ENCODE peak calls at places on chromosomes 6 and 20, in six cellular contexts. M, P, F, L, W and T are unnamed samples.

GRCh38 chr20:48875914-48876240 is 45.6 kb upstream of the ARFGEF2 start:
- DNase-seq in P (no peak), F (no peak), W (no peak), L (no peak), M (no peak), T (no peak)

GRCh38 chr6:119856136-119856535 is 506.6 kb upstream of the MAN1A1 start:
- DNase-seq in W (no peak), F (peak; percentile 23), M (no peak), L (peak; percentile 19), P (no peak), T (no peak)

GRCh38 chr6:16904957-16905356 is 143.7 kb upstream of the ATXN1 start:
- DNase-seq in F (no peak), M (no peak), P (no peak), L (no peak), W (no peak), T (no peak)

GRCh38 chr20:8389381-8390368 is 257.6 kb downstream of the PLCB1 start:
- DNase-seq in M (peak; percentile 38), F (no peak), L (peak; percentile 49), W (no peak), P (peak; percentile 42), T (no peak)

GRCh38 chr6:166825553-166826145 is 130.7 kb downstream of the RNASET2 start:
- DNase-seq in P (no peak), F (no peak), W (no peak), M (no peak), L (peak; percentile 64), T (no peak)

GRCh38 chr20:58623579-58624473 is 27.3 kb upstream of the STX16 start:
- DNase-seq in M (peak; percentile 59), F (no peak), P (no peak), L (peak; percentile 91), W (no peak), T (no peak)

GRCh38 chr6:106749611-106750010 is 120.2 kb downstream of the QRSL1 start:
- DNase-seq in M (no peak), W (no peak), L (no peak), F (no peak), P (peak; percentile 32), T (no peak)

GRCh38 chr6:111469543-111469942 is 13.5 kb downstream of the REV3L start:
- DNase-seq in F (no peak), L (no peak), W (no peak), M (no peak), P (no peak), T (no peak)

GRCh38 chr20:50381771-50382593 is 128.2 kb upstream of the PTPN1 start:
- DNase-seq in M (no peak), L (no peak), F (peak; percentile 55), P (no peak), W (no peak), T (no peak)

GRCh38 chr6:143166247-143166695 is 105.6 kb downstream of the AIG1 start:
- DNase-seq in W (no peak), L (no peak), P (no peak), M (no peak), F (no peak), T (no peak)

GRCh38 chr6:156883497-156884252 is 106.5 kb downstream of the ARID1B start:
- DNase-seq in W (no peak), M (no peak), P (peak; percentile 21), F (peak; percentile 59), L (peak; percentile 51), T (no peak)

GRCh38 chr6:150169609-150170008 is 26.8 kb downstream of the PPP1R14C start:
- DNase-seq in L (peak; percentile 94), M (no peak), P (no peak), F (peak; percentile 71), W (no peak), T (no peak)

GRCh38 chr20:62759981-62760431 is 36.3 kb upstream of the MRGBP start:
- DNase-seq in F (no peak), M (no peak), W (no peak), P (no peak), L (no peak), T (no peak)

GRCh38 chr20:36279776-36280175 is 26.4 kb upstream of the DLGAP4 start:
- DNase-seq in W (no peak), F (no peak), P (no peak), M (no peak), L (no peak), T (no peak)

GRCh38 chr6:122692807-122693580 is 82.8 kb downstream of the PKIB start:
- DNase-seq in L (no peak), M (no peak), W (no peak), F (no peak), P (no peak), T (no peak)

GRCh38 chr6:127762284-127762683 is 138.6 kb downstream of the THEMIS start:
- DNase-seq in M (no peak), W (no peak), F (peak; percentile 58), P (no peak), L (no peak), T (no peak)

GRCh38 chr6:69090132-69090531 is 455.1 kb downstream of the ADGRB3 start:
- DNase-seq in M (peak; percentile 4), P (no peak), W (no peak), L (peak; percentile 81), F (no peak), T (no peak)

GRCh38 chr6:1415416-1416063 is 26.2 kb downstream of the FOXF2 start:
- DNase-seq in P (no peak), L (no peak), F (no peak), M (no peak), W (no peak), T (no peak)

GRCh38 chr6:68958327-68958726 is 323.2 kb downstream of the ADGRB3 start:
- DNase-seq in L (peak; percentile 27), W (no peak), M (no peak), F (no peak), P (peak; percentile 21), T (no peak)

GRCh38 chr6:80547827-80548226 is 441.4 kb downstream of the BCKDHB start:
- DNase-seq in M (peak; percentile 76), P (no peak), L (peak; percentile 77), W (no peak), F (no peak), T (no peak)

GRCh38 chr20:29876911-29877285 is 1380.6 kb upstream of the DEFB115 start:
- DNase-seq in W (no peak), L (no peak), M (no peak), P (no peak), F (no peak), T (no peak)